ENCODE peak calls at places on chromosomes 3 and 15, in six cellular contexts. E is frontal cortex, A is fibroblast of the conjunctiva, I is prostate gland, Y is kidney glomerular epithelial cell, M is H54. C is an unnamed sample.

GRCh38 chr3:50503504-50503903 is at the start of gene CACNA2D2:
- DNase-seq in E (peak; percentile 88), A (no peak), I (peak; percentile 68), Y (no peak), M (no peak), C (peak; percentile 67)

GRCh38 chr3:37934631-37935289 is 55.8 kb upstream of the VILL start:
- DNase-seq in E (no peak), A (no peak), I (no peak), Y (no peak), M (no peak), C (no peak)

GRCh38 chr3:27428446-27428845 is 55.7 kb downstream of the SLC4A7 start:
- DNase-seq in E (no peak), A (peak; percentile 2), I (no peak), Y (no peak), M (no peak), C (no peak)

GRCh38 chr3:13427662-13428603 is 7.8 kb upstream of the NUP210 start:
- DNase-seq in E (no peak), A (no peak), I (no peak), Y (no peak), M (no peak), C (no peak)

GRCh38 chr3:154819491-154819890 is 260.6 kb upstream of the MME start:
- DNase-seq in E (no peak), A (no peak), I (no peak), Y (no peak), M (no peak), C (no peak)

GRCh38 chr3:73637042-73637441 is 12.3 kb upstream of the PDZRN3 start:
- DNase-seq in E (no peak), A (no peak), I (no peak), Y (no peak), M (no peak), C (no peak)

GRCh38 chr3:146277953-146278631 is 27.2 kb upstream of the PLSCR4 start:
- DNase-seq in E (no peak), A (peak; percentile 86), I (no peak), Y (no peak), M (no peak), C (peak; percentile 12)

GRCh38 chr15:41331281-41331680 is 1.1 kb downstream of the OIP5 start:
- DNase-seq in E (no peak), A (no peak), I (no peak), Y (no peak), M (no peak), C (no peak)

GRCh38 chr3:60552581-60552980 is 698.7 kb downstream of the FHIT start:
- DNase-seq in E (no peak), A (no peak), I (no peak), Y (peak; percentile 26), M (no peak), C (no peak)

GRCh38 chr3:100602506-100603444 is 6.6 kb upstream of the ADGRG7 start:
- DNase-seq in E (no peak), A (no peak), I (no peak), Y (peak; percentile 21), M (no peak), C (no peak)

GRCh38 chr3:90041995-90042394 is 934.6 kb downstream of the EPHA3 start:
- DNase-seq in E (no peak), A (no peak), I (no peak), Y (no peak), M (no peak), C (no peak)

GRCh38 chr3:37217098-37217849 is 42.9 kb upstream of the LRRFIP2 start:
- DNase-seq in E (no peak), A (no peak), I (no peak), Y (no peak), M (no peak), C (no peak)

GRCh38 chr15:66474140-66474539 is 23.4 kb downstream of the SNAPC5 start:
- DNase-seq in E (no peak), A (no peak), I (no peak), Y (no peak), M (no peak), C (no peak)

GRCh38 chr15:89899951-89900567 is 6.3 kb upstream of the AP3S2 start:
- DNase-seq in E (no peak), A (no peak), I (no peak), Y (no peak), M (no peak), C (no peak)

GRCh38 chr3:105783631-105784030 is 85.2 kb downstream of the CBLB start:
- DNase-seq in E (no peak), A (no peak), I (no peak), Y (no peak), M (no peak), C (no peak)

GRCh38 chr15:28888900-28889299 is 3.1 kb downstream of the APBA2 start:
- DNase-seq in E (no peak), A (no peak), I (no peak), Y (no peak), M (no peak), C (no peak)

GRCh38 chr15:90024406-90024805 is 23.3 kb downstream of the ZNF710 start:
- DNase-seq in E (no peak), A (no peak), I (no peak), Y (no peak), M (no peak), C (no peak)

GRCh38 chr3:122942937-122943827 is 84.4 kb downstream of the SEMA5B start:
- DNase-seq in E (peak; percentile 82), A (peak; percentile 13), I (peak; percentile 71), Y (peak; percentile 43), M (peak; percentile 85), C (peak; percentile 90)

GRCh38 chr3:54355795-54356194 is 233.4 kb downstream of the CACNA2D3 start:
- DNase-seq in E (no peak), A (no peak), I (no peak), Y (no peak), M (no peak), C (no peak)

C was measured in body of pancreas.